ENCODE peak calls at places on chromosomes 13 and 19, in ten cellular contexts. L, V, X, Z, F, J, R, Y, O and K are unnamed samples.
A peak's percentile ranks its signal among the peaks of the same experiment; 100 is the strongest.

GRCh38 chr19:34856052-34856451 is 70.7 kb upstream of the ZNF30 start:
- DNase-seq in L (no peak), V (no peak), X (no peak), Z (no peak), F (no peak), J (no peak), R (no peak), Y (no peak), O (no peak), K (no peak)

GRCh38 chr19:39097721-39098120 is 13.6 kb downstream of the ACP7 start:
- DNase-seq in L (no peak), V (no peak), X (no peak), Z (no peak), F (no peak), J (no peak), R (no peak), Y (no peak), O (no peak), K (no peak)

GRCh38 chr13:77994166-77994565 is 75.5 kb upstream of the EDNRB start:
- DNase-seq in L (no peak), V (no peak), X (peak; percentile 51), Z (no peak), F (no peak), J (no peak), R (no peak), Y (no peak), O (no peak), K (peak; percentile 12)

GRCh38 chr19:1447565-1447903 is 2.4 kb upstream of the APC2 start:
- DNase-seq in L (no peak), V (no peak), X (no peak), Z (no peak), F (no peak), J (no peak), R (no peak), Y (no peak), O (no peak), K (no peak)

GRCh38 chr13:110644892-110645521 is 29.7 kb downstream of the NAXD start:
- DNase-seq in L (peak; percentile 87), V (no peak), X (peak; percentile 80), Z (no peak), F (peak; percentile 65), J (peak; percentile 62), R (peak; percentile 66), Y (peak; percentile 95), O (peak; percentile 59), K (peak; percentile 67)

GRCh38 chr19:58577581-58578429 is 4.7 kb upstream of the MZF1 start:
- DNase-seq in L (peak; percentile 47), V (no peak), X (no peak), Z (no peak), F (no peak), J (no peak), R (no peak), Y (peak; percentile 40), O (no peak), K (no peak)

GRCh38 chr13:95206116-95206515 is 95.1 kb downstream of the ABCC4 start:
- DNase-seq in L (no peak), V (no peak), X (no peak), Z (no peak), F (no peak), J (no peak), R (no peak), Y (no peak), O (no peak), K (no peak)

GRCh38 chr13:20378721-20379120 is 146.6 kb upstream of the GJB6 start:
- DNase-seq in L (no peak), V (no peak), X (no peak), Z (no peak), F (no peak), J (no peak), R (no peak), Y (peak; percentile 24), O (no peak), K (no peak)

GRCh38 chr19:39671739-39672363 is 16.1 kb downstream of the LGALS16 start:
- DNase-seq in L (no peak), V (peak; percentile 51), X (peak; percentile 67), Z (peak; percentile 42), F (peak; percentile 61), J (peak; percentile 26), R (no peak), Y (peak; percentile 79), O (no peak), K (peak; percentile 85)

GRCh38 chr13:98719527-98720250 is 32.8 kb downstream of the SLC15A1 start:
- DNase-seq in L (no peak), V (no peak), X (no peak), Z (no peak), F (no peak), J (no peak), R (no peak), Y (no peak), O (no peak), K (no peak)

GRCh38 chr19:39970674-39971379 is at the start of gene PSMC4:
- DNase-seq in L (peak; percentile 99), V (peak; percentile 93), X (peak; percentile 98), Z (peak; percentile 98), F (peak; percentile 98), J (peak; percentile 98), R (peak; percentile 99), Y (peak; percentile 98), O (peak; percentile 98), K (peak; percentile 100)

GRCh38 chr13:44237276-44237767 is 136.3 kb upstream of the SERP2 start:
- DNase-seq in L (no peak), V (peak; percentile 84), X (peak; percentile 40), Z (peak; percentile 25), F (peak; percentile 33), J (peak; percentile 90), R (peak; percentile 47), Y (no peak), O (peak; percentile 80), K (no peak)

GRCh38 chr19:55688422-55689218 is 13.6 kb downstream of the EPN1 start:
- DNase-seq in L (peak; percentile 61), V (no peak), X (no peak), Z (no peak), F (peak; percentile 92), J (no peak), R (peak; percentile 87), Y (no peak), O (no peak), K (peak; percentile 95)

GRCh38 chr13:23467048-23467931 is 33.8 kb upstream of the SACS start:
- DNase-seq in L (no peak), V (no peak), X (peak; percentile 30), Z (no peak), F (no peak), J (no peak), R (no peak), Y (peak; percentile 57), O (no peak), K (peak; percentile 42)

DNA sequence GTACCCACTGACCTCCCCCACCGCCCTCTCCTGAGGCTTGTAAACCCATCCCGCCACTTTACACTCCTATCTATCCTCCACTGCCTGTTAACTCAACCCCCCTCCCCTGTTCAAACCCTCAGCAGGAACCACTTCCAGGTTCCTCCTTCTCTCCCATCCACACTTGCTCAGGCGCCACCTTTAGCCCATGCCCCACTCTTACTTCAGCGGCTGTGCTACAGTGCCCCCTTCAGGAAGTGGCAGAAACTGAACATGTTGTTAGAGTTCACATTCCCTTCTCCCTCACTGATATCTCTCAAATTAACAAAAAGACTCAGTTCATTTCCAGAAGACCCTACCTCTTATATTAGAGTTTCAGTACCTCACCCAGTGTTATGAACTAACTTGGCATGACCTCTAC is 49.4 kb downstream of the ZNF91 start:
- DNase-seq in L (no peak), V (no peak), X (no peak), Z (no peak), F (no peak), J (no peak), R (no peak), Y (peak; percentile 61), O (no peak), K (no peak)
- H3K9me3 ChIP-seq in L (peaks cover 37% of the 10 kb centered on the region), V (peaks cover 21% of the 10 kb centered on the region), X (peaks cover 9% of the 10 kb centered on the region), Z (peaks cover 61% of the 10 kb centered on the region), F (peaks cover 98% of the 10 kb centered on the region), J (peaks cover 100% of the 10 kb centered on the region), R (peaks cover 77% of the 10 kb centered on the region), Y (peaks cover 97% of the 10 kb centered on the region), O (peaks cover 11% of the 10 kb centered on the region), K (peaks cover 31% of the 10 kb centered on the region)

DNA sequence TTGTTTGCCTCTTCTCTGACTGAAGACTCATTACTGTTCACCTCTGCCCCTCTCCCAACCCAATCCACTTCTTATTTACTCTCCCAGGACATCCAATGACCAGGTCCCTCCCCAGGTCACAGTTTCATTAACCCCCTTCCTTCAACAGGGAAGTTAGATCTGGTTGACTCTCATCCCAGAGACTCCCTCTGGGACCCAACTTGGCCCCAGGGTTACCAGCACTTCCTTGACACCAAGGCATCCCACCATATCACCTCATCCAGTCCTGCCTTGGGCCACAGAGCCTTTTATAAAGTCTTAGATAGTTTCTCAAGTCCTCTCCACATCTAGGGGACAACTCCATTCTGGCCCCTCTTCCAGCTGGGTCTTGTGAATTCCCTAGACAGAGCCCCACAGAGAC is 470.6 kb upstream of the TSHZ3 start:
- DNase-seq in L (no peak), V (no peak), X (no peak), Z (no peak), F (no peak), J (no peak), R (no peak), Y (no peak), O (no peak), K (no peak)
- H3K9me3 ChIP-seq in L (peaks cover 1% of the 10 kb centered on the region), V (no peaks in the 10 kb centered on the region), X (no peaks in the 10 kb centered on the region), Z (no peaks in the 10 kb centered on the region), F (no peaks in the 10 kb centered on the region), J (no peaks in the 10 kb centered on the region), R (no peaks in the 10 kb centered on the region), Y (no peaks in the 10 kb centered on the region), O (no peaks in the 10 kb centered on the region), K (peaks cover under 1% of the 10 kb centered on the region)

GRCh38 chr19:20182232-20182785 is 15.3 kb downstream of the ZNF486 start:
- DNase-seq in L (no peak), V (no peak), X (no peak), Z (no peak), F (no peak), J (no peak), R (no peak), Y (no peak), O (no peak), K (no peak)

GRCh38 chr19:20186163-20186562 is 19.1 kb downstream of the ZNF486 start:
- DNase-seq in L (no peak), V (no peak), X (no peak), Z (no peak), F (no peak), J (no peak), R (no peak), Y (no peak), O (no peak), K (no peak)
- H3K9me3 ChIP-seq in L (no peaks in the 10 kb centered on the region), V (no peaks in the 10 kb centered on the region), X (no peaks in the 10 kb centered on the region), Z (peaks cover 33% of the 10 kb centered on the region), F (peaks cover 7% of the 10 kb centered on the region), J (peaks cover 35% of the 10 kb centered on the region), R (no peaks in the 10 kb centered on the region), Y (peaks cover 47% of the 10 kb centered on the region), O (no peaks in the 10 kb centered on the region), K (peaks cover 9% of the 10 kb centered on the region)

DNA sequence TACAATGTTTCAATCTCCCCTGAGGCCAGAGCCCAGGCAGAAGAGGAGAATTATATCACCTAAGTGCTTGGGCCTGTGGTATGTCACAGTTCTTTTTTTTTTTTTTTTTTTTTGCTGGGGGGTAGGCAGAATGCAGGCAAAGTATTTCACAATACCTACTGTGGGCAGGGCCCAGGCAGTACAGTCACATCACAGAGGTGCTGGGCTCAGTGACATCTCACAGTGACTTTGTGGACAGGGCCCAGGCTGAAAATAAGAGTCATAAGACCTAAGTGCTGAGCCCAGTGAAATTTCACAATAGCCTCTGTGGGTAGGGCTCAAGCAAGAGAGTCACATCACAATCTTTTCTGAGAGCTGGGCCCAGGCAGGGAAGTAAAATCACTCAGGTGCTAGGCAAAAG is 15.9 kb upstream of the ZNF208 start:
- DNase-seq in L (no peak), V (no peak), X (no peak), Z (no peak), F (no peak), J (no peak), R (no peak), Y (no peak), O (no peak), K (no peak)
- H3K9me3 ChIP-seq in L (no peaks in the 10 kb centered on the region), V (no peaks in the 10 kb centered on the region), X (no peaks in the 10 kb centered on the region), Z (no peaks in the 10 kb centered on the region), F (peaks cover 63% of the 10 kb centered on the region), J (peaks cover 46% of the 10 kb centered on the region), R (no peaks in the 10 kb centered on the region), Y (peaks cover 81% of the 10 kb centered on the region), O (no peaks in the 10 kb centered on the region), K (no peaks in the 10 kb centered on the region)